ENCODE peak calls at places on chromosomes 4 and X, in five cellular contexts. A is kidney epithelial cell, F is fibroblast of pulmonary artery, Q is astrocyte of the spinal cord, Z is HFFc6. J is an unnamed sample.

GRCh38 chr4:185244763-185245162 is 35.4 kb downstream of the SNX25 start:
- DNase-seq in A (no peak), F (no peak), Q (no peak), Z (peak), J (no peak)

GRCh38 chr4:72568959-72569718 is at the start of gene ADAMTS3:
- DNase-seq in A (peak), F (peak), Q (peak), Z (no peak), J (peak)

GRCh38 chrX:116198810-116199209 is 28.3 kb downstream of the AGTR2 start:
- DNase-seq in A (no peak), F (peak), Q (no peak), Z (no peak), J (no peak)

GRCh38 chr4:87011340-87012034 is 76.7 kb downstream of the AFF1 start:
- DNase-seq in A (peak), F (peak), Q (peak), Z (peak), J (no peak)

GRCh38 chr4:7844247-7844991 is 95.2 kb downstream of the AFAP1 start:
- DNase-seq in A (peak), F (peak), Q (peak), Z (peak), J (peak)

GRCh38 chrX:18558799-18559198 is 113.1 kb downstream of the RS1 start:
- DNase-seq in A (no peak), F (no peak), Q (no peak), Z (no peak), J (no peak)

GRCh38 chr4:159105761-159106243 is 2.9 kb downstream of the RAPGEF2 start:
- DNase-seq in A (no peak), F (peak), Q (peak), Z (no peak), J (no peak)

GRCh38 chr4:16721618-16722291 is 176.7 kb downstream of the LDB2 start:
- DNase-seq in A (no peak), F (peak), Q (peak), Z (peak), J (no peak)

GRCh38 chr4:41428941-41429669 is 108.9 kb upstream of the LIMCH1 start:
- DNase-seq in A (no peak), F (no peak), Q (no peak), Z (no peak), J (no peak)

GRCh38 chrX:40945366-40945713 is 139.9 kb upstream of the USP9X start:
- DNase-seq in A (peak), F (peak), Q (peak), Z (peak), J (peak)

GRCh38 chr4:88755454-88755853 is 57.8 kb upstream of the NAP1L5 start:
- DNase-seq in A (no peak), F (no peak), Q (no peak), Z (no peak), J (no peak)

GRCh38 chr4:73705721-73706120 is 34.6 kb upstream of the CXCL8 start:
- DNase-seq in A (no peak), F (no peak), Q (no peak), Z (no peak), J (no peak)

GRCh38 chr4:182584016-182584415 is 333.2 kb downstream of the DCTD start:
- DNase-seq in A (no peak), F (no peak), Q (no peak), Z (no peak), J (no peak)

GRCh38 chr4:15002659-15003440 is 569 bp downstream of the CPEB2 start:
- DNase-seq in A (no peak), F (peak), Q (peak), Z (peak), J (peak)

GRCh38 chr4:138310991-138311390 is 68.8 kb upstream of the SLC7A11 start:
- DNase-seq in A (no peak), F (peak), Q (peak), Z (peak), J (no peak)

GRCh38 chrX:30690330-30690729 is 37.1 kb downstream of the GK start:
- DNase-seq in A (no peak), F (peak), Q (peak), Z (no peak), J (no peak)

GRCh38 chr4:108155373-108155772 is 13.4 kb downstream of the LEF1 start:
- DNase-seq in A (no peak), F (no peak), Q (peak), Z (no peak), J (no peak)
- TF ChIP-seq CTCF in A (peak), F (no peak), Q (peak), Z (no peak), J (no peak)

DNA sequence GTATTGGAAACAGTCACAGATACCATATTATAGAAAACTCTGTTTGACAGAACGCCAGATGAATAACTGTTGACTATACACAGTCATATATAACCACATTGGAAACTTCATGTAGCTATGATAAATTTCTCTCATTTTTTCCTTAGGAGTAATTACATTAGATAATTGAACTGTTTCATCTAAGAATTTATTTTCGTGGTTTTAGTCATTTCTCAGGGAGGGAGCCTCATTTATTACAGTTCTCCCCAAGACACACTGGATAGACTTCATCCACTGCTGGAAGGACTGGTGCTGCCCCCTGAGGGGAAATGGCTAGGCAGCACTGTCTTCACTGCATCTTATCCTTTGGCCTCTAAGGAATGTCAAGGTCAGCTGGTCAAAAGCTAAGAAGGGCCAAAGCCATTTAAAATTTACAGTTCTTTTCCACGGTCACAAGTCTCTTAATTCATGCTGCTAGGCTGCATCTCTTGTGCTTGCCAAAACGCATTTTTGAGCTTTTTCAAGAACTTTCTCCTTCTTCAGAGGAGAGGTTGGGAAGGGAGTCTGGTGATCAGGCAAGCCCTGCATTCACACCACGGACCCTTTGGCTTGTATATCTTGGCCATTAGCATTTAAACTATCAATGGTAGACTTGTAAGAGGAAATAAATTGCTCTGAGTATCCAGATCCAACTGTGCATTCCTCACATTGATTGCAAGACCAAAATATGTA is 145.1 kb downstream of the CBR4 start:
- DNase-seq in A (no peak), F (peak), Q (no peak), Z (peak), J (no peak)
- TF ChIP-seq CTCF in A (peak), F (peak), Q (peak), Z (peak), J (no peak)

GRCh38 chr4:109876634-109877265 is 28.8 kb downstream of the LRIT3 start:
- DNase-seq in A (no peak), F (no peak), Q (no peak), Z (no peak), J (no peak)

GRCh38 chr4:109872065-109872464 is 24.2 kb downstream of the LRIT3 start:
- DNase-seq in A (no peak), F (no peak), Q (no peak), Z (no peak), J (no peak)

GRCh38 chr4:109875106-109875505 is 27.2 kb downstream of the LRIT3 start:
- DNase-seq in A (no peak), F (no peak), Q (no peak), Z (no peak), J (no peak)

GRCh38 chr4:109872950-109873656 is 25.2 kb downstream of the LRIT3 start:
- DNase-seq in A (no peak), F (no peak), Q (no peak), Z (no peak), J (no peak)

DNA sequence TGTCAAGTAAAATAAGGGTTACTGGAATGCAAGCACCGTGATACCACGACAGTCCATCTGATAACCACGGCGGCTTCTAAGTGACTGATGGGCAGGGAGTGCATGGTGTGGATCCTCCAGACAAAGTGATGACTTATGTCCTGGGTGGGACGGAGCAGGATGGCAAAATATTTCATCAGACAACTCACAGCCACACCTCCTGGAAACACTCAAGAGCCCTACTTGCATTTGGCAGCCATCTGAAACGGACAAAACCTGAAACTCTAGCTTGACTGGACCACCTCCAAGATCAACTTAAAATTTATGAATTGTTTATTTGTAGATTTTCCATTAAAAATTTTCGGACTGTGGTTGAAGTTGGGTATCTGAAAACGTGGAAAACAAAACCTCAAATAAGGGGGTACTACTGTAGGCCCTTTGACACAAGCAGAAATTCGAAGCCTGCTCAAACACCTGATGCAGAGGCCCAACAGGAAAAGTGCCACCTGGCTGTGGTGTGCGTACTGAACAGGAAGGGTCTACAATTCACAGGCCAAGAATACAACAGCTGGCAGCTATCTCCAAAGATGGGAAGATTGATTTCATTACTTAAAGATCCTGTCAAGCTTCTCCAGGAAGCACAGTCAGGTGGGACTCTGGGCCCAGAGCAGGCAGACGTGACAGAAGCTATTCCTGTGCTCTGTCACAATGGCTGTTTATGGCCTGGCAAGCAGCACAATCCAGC is 26.0 kb downstream of the LRIT3 start:
- DNase-seq in A (peak), F (peak), Q (no peak), Z (peak), J (no peak)
- TF ChIP-seq CTCF in A (no peak), F (no peak), Q (no peak), Z (no peak), J (no peak)

DNA sequence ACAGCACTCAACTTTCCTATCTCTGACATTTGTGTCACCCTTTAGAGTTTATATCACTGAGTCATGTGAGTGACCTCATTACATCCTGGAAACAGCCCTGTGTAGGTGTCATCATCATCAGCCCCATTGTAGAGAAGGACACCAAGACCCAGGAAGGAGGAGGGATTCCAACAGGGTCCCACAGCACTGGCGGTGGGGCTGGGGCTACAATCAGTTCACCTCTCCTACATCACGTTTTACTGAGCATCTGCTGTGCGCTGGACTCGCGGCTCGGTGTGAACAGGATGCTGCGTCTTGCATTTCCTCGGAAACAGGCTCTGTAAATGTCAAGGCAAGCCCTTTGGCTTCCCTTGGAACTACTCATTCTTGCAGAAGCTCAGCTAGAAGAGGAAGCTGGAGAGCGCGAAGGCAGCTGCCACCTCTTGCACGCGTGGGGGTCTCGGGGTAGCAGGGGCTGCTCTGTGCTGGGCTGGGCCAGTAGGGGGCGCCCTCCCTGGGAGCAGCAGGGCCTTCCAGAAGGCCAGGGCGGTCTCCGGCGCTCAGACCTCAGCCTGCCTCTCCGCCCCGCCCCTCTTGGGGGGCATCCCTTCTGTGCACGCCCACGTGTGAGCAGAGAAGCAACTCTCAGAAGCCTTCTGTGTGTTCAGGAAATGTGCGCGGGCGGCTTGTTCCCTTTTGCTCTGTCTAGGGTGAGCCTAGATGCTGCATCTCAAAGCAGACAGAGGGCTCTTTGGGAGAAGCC is 29.0 kb downstream of the REELD1 start:
- DNase-seq in A (no peak), F (peak), Q (no peak), Z (peak), J (no peak)
- TF ChIP-seq CTCF in A (peak), F (no peak), Q (peak), Z (peak), J (peak)

GRCh38 chr4:71498624-71499023 is 159.8 kb downstream of the SLC4A4 start:
- DNase-seq in A (no peak), F (no peak), Q (no peak), Z (no peak), J (no peak)

GRCh38 chr4:71495454-71495853 is 156.6 kb downstream of the SLC4A4 start:
- DNase-seq in A (no peak), F (no peak), Q (no peak), Z (no peak), J (no peak)

GRCh38 chr4:71498002-71498401 is 159.2 kb downstream of the SLC4A4 start:
- DNase-seq in A (no peak), F (peak), Q (no peak), Z (peak), J (no peak)

GRCh38 chr4:71494539-71494938 is 155.7 kb downstream of the SLC4A4 start:
- DNase-seq in A (no peak), F (no peak), Q (no peak), Z (no peak), J (no peak)

GRCh38 chr4:71497078-71497477 is 158.3 kb downstream of the SLC4A4 start:
- DNase-seq in A (no peak), F (no peak), Q (no peak), Z (no peak), J (no peak)
- TF ChIP-seq CTCF in A (no peak), F (no peak), Q (no peak), Z (no peak), J (no peak)

J was measured in transverse colon.